ENCODE peak calls at places on chromosomes 12 and 14, in seven cellular contexts. L is AG08396, H is RKO, Q is COR-L47, B is D341Med, D is posterior cingulate gyrus, Y is dermis microvascular lymphatic vessel endothelial cell. S is an unnamed sample.

GRCh38 chr14:94751956-94752355 is 18.0 kb downstream of the GSC start:
- DNase-seq in L (no peak), H (no peak), Q (no peak), B (no peak), D (no peak), Y (no peak), S (no peak)

GRCh38 chr12:119695034-119695433 is 27.1 kb downstream of the PRKAB1 start:
- DNase-seq in L (no peak), H (no peak), Q (no peak), B (no peak), D (no peak), Y (peak), S (no peak)

GRCh38 chr12:92028039-92028709 is 117.5 kb downstream of the BTG1 start:
- DNase-seq in L (no peak), H (no peak), Q (no peak), B (no peak), D (no peak), Y (peak), S (no peak)

GRCh38 chr14:20568393-20568792 is 7.5 kb upstream of the RNASE9 start:
- DNase-seq in L (no peak), H (no peak), Q (no peak), B (no peak), D (no peak), Y (no peak), S (no peak)

GRCh38 chr14:103533137-103533998 is 4.4 kb downstream of the TRMT61A start:
- DNase-seq in L (no peak), H (no peak), Q (no peak), B (no peak), D (no peak), Y (no peak), S (no peak)

GRCh38 chr12:88994537-88994936 is 357.8 kb downstream of the DUSP6 start:
- DNase-seq in L (peak), H (no peak), Q (no peak), B (no peak), D (no peak), Y (no peak), S (no peak)

GRCh38 chr12:130634866-130635265 is 81.2 kb downstream of the RIMBP2 start:
- DNase-seq in L (no peak), H (no peak), Q (peak), B (no peak), D (no peak), Y (no peak), S (no peak)

GRCh38 chr12:104684884-104685283 is 228.1 kb downstream of the CHST11 start:
- DNase-seq in L (no peak), H (no peak), Q (no peak), B (no peak), D (no peak), Y (no peak), S (no peak)

GRCh38 chr12:128068211-128068610 is 198.8 kb upstream of the TMEM132C start:
- DNase-seq in L (no peak), H (no peak), Q (no peak), B (no peak), D (no peak), Y (no peak), S (no peak)

GRCh38 chr14:34539407-34540180 is at the start of gene EAPP:
- DNase-seq in L (peak), H (peak), Q (no peak), B (peak), D (peak), Y (peak), S (peak)

GRCh38 chr14:96037891-96038557 is 1.1 kb upstream of the C14orf132 start:
- DNase-seq in L (peak), H (no peak), Q (peak), B (peak), D (no peak), Y (no peak), S (peak)

GRCh38 chr14:52902971-52903385 is 47.9 kb downstream of the FERMT2 start:
- DNase-seq in L (no peak), H (no peak), Q (no peak), B (no peak), D (no peak), Y (peak), S (no peak)

GRCh38 chr14:32774214-32774613 is 164.5 kb upstream of the NPAS3 start:
- DNase-seq in L (no peak), H (no peak), Q (no peak), B (no peak), D (no peak), Y (no peak), S (no peak)

GRCh38 chr12:65885312-65885711 is 61.0 kb downstream of the HMGA2 start:
- DNase-seq in L (no peak), H (no peak), Q (no peak), B (no peak), D (no peak), Y (peak), S (no peak)

GRCh38 chr12:49264466-49264872 is 413 bp upstream of the TUBA1C start:
- DNase-seq in L (peak), H (no peak), Q (no peak), B (peak), D (no peak), Y (no peak), S (no peak)

GRCh38 chr12:109590566-109590965 is 17.0 kb downstream of the MVK start:
- DNase-seq in L (no peak), H (no peak), Q (no peak), B (no peak), D (no peak), Y (no peak), S (no peak)

GRCh38 chr12:105270671-105271255 is 34.8 kb upstream of the APPL2 start:
- DNase-seq in L (no peak), H (no peak), Q (no peak), B (no peak), D (no peak), Y (no peak), S (no peak)

GRCh38 chr12:40104461-40105264 is 1.2 kb downstream of the SLC2A13 start:
- DNase-seq in L (no peak), H (peak), Q (peak), B (no peak), D (no peak), Y (no peak), S (peak)

GRCh38 chr14:87449016-87449415 is 544.0 kb downstream of the GALC start:
- DNase-seq in L (no peak), H (no peak), Q (no peak), B (no peak), D (no peak), Y (no peak), S (no peak)

GRCh38 chr12:27554421-27555186 is 30.6 kb downstream of the PPFIBP1 start:
- DNase-seq in L (peak), H (no peak), Q (no peak), B (no peak), D (peak), Y (peak), S (peak)

GRCh38 chr12:97745406-97746101 is 282.9 kb downstream of the RMST start:
- DNase-seq in L (no peak), H (no peak), Q (no peak), B (no peak), D (no peak), Y (no peak), S (no peak)

GRCh38 chr12:40107803-40108620 is 2.1 kb upstream of the SLC2A13 start:
- DNase-seq in L (no peak), H (no peak), Q (no peak), B (no peak), D (no peak), Y (no peak), S (peak)

GRCh38 chr12:93098077-93098476 is 169.0 kb upstream of the EEA1 start:
- DNase-seq in L (no peak), H (peak), Q (peak), B (no peak), D (no peak), Y (peak), S (peak)

GRCh38 chr12:54082402-54082892 is 28.8 kb downstream of the HOXC4 start:
- DNase-seq in L (no peak), H (no peak), Q (no peak), B (no peak), D (no peak), Y (no peak), S (peak)

GRCh38 chr12:83826112-83826511 is 1086.5 kb downstream of the SLC6A15 start:
- DNase-seq in L (peak), H (peak), Q (no peak), B (peak), D (no peak), Y (no peak), S (peak)

GRCh38 chr12:116028619-116029018 is 248.9 kb downstream of the MED13L start:
- DNase-seq in L (no peak), H (no peak), Q (no peak), B (no peak), D (no peak), Y (no peak), S (no peak)

GRCh38 chr12:104506691-104507401 is 50.1 kb downstream of the CHST11 start:
- DNase-seq in L (no peak), H (no peak), Q (peak), B (peak), D (no peak), Y (no peak), S (no peak)

GRCh38 chr12:29320295-29321090 is 60.5 kb downstream of the ERGIC2 start:
- DNase-seq in L (peak), H (peak), Q (no peak), B (no peak), D (no peak), Y (peak), S (peak)

GRCh38 chr14:30861200-30861599 is 13.2 kb upstream of the COCH start:
- DNase-seq in L (no peak), H (no peak), Q (no peak), B (no peak), D (no peak), Y (no peak), S (no peak)

GRCh38 chr14:88895116-88895515 is 70.7 kb downstream of the TTC8 start:
- DNase-seq in L (peak), H (no peak), Q (peak), B (no peak), D (no peak), Y (no peak), S (peak)

GRCh38 chr14:77469041-77469440 is 11.1 kb downstream of the AHSA1 start:
- DNase-seq in L (no peak), H (no peak), Q (no peak), B (no peak), D (no peak), Y (no peak), S (no peak)

S was measured in SW480.